ENCODE peak calls at places on chromosomes 13 and 19, in seven cellular contexts. H, M, X, U, F, A and G are unnamed samples.

GRCh38 chr19:6059396-6059947 is 50.8 kb downstream of the RFX2 start:
- DNase-seq in M (no peak), U (no peak), A (no peak), X (no peak), H (no peak), F (peak), G (no peak)

GRCh38 chr19:49489601-49490167 is 2.3 kb downstream of the RPL13A start:
- DNase-seq in X (no peak), F (no peak), H (no peak), A (peak), M (no peak), U (no peak), G (no peak)

GRCh38 chr13:23794267-23795161 is 94.7 kb downstream of the MIPEP start:
- DNase-seq in X (no peak), H (no peak), M (no peak), U (no peak), A (no peak), F (no peak), G (no peak)

GRCh38 chr19:19402656-19403372 is 2.7 kb upstream of the GATAD2A start:
- DNase-seq in X (no peak), H (no peak), F (no peak), A (no peak), U (no peak), M (no peak), G (no peak)

GRCh38 chr19:4817467-4818277 is 13.8 kb downstream of the TICAM1 start:
- DNase-seq in H (no peak), M (no peak), A (no peak), U (no peak), F (no peak), X (peak), G (no peak)

GRCh38 chr13:94550030-94550738 is 45.8 kb downstream of the TGDS start:
- DNase-seq in H (no peak), X (peak), F (no peak), M (peak), U (peak), A (peak), G (no peak)

GRCh38 chr19:15812059-15812722 is 3.3 kb downstream of the OR10H1 start:
- DNase-seq in H (peak), U (no peak), X (peak), A (no peak), M (peak), F (no peak), G (no peak)

GRCh38 chr13:97659602-97660001 is 225.6 kb downstream of the RAP2A start:
- DNase-seq in X (no peak), A (peak), M (no peak), H (no peak), U (no peak), F (no peak), G (no peak)

GRCh38 chr19:41308450-41309224 is 1.3 kb upstream of the CCDC97 start:
- DNase-seq in U (peak), F (peak), X (peak), H (peak), M (peak), A (peak), G (peak)

GRCh38 chr13:109737606-109738005 is 48.8 kb downstream of the IRS2 start:
- DNase-seq in A (no peak), H (no peak), U (no peak), X (no peak), M (no peak), F (no peak), G (no peak)

GRCh38 chr13:40057228-40057627 is 401.8 kb downstream of the COG6 start:
- DNase-seq in H (no peak), A (no peak), U (no peak), X (no peak), F (no peak), M (no peak), G (no peak)
- TF ChIP-seq POLR2A in H (no peak), A (no peak), U (no peak), X (no peak), F (no peak), M (no peak), G (no peak)

GRCh38 chr19:30006206-30006605 is 64.2 kb downstream of the URI1 start:
- DNase-seq in F (no peak), U (no peak), H (no peak), M (no peak), A (no peak), X (no peak), G (no peak)
- H3K4me3 ChIP-seq in F (no peak), U (no peak), H (no peak), M (no peak), A (no peak), X (no peak), G (no peak)

GRCh38 chr19:8308891-8309291 is 733 bp upstream of the CD320 start:
- DNase-seq in M (no peak), U (no peak), X (peak), A (no peak), H (no peak), F (peak), G (peak)

GRCh38 chr19:8306235-8307054 is 1.7 kb downstream of the CD320 start:
- DNase-seq in H (peak), X (peak), U (peak), M (peak), A (no peak), F (peak), G (peak)

GRCh38 chr19:8310342-8311055 is 2.3 kb upstream of the CD320 start:
- DNase-seq in A (no peak), F (peak), M (no peak), H (peak), U (no peak), X (peak), G (peak)

GRCh38 chr19:8307400-8307964 is 676 bp downstream of the CD320 start:
- DNase-seq in U (peak), X (peak), H (peak), A (peak), M (no peak), F (no peak), G (no peak)

DNA sequence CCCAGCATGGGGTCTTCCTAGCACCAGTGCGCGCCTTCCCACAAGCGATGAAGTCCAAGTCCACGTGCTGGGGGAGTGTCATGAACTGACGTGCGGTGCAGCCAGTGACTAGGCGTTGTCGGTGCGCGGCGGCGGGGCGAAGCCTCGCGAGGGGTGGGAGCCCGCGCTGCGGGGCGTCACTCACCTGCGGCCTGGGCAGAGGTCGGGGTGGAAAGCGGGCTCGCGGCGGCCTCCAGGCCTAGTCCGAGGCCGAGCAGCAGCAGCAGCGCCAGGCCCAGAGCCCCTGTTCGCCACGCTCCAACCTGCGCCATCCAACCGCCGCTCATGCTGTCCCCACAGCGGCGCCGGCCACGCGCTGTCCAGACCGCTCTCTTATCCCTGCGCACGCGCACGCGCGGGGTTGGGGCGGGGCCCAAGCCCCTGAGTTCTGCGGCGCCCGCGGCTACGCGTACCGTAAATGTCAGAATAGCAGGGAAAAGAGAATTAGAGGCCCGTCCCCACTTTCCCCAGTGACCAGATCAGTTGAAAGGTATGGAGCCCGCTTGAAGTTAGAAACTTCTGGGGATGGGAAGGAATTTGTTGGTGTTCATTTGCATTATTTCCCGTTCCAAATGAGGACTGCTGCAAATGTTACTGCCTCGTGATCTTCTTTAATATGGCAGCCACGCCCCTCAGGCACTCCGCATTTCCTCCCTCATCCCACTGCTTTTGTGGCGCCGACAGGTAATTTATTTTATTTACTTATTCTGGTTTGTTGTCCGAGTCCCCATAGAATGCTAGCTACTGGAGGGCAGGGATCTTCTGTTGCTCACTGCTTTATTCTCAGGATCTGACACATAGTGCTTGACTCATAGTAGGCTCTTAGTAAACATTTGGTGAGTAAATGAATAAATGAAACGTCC is at the start of gene CD320:
- DNase-seq in M (peak), A (peak), H (peak), F (peak), U (peak), X (peak), G (peak)
- TF ChIP-seq EP300 in M (peak), A (no peak), H (no peak), F (no peak), U (no peak), X (no peak), G (no peak)

GRCh38 chr19:2136796-2137195 is 14.6 kb downstream of the AP3D1 start:
- DNase-seq in A (no peak), F (no peak), M (no peak), X (no peak), H (no peak), U (no peak), G (no peak)

GRCh38 chr19:2132191-2132590 is 19.2 kb downstream of the AP3D1 start:
- DNase-seq in U (no peak), H (no peak), A (no peak), X (no peak), M (no peak), F (no peak), G (no peak)

GRCh38 chr19:2132731-2133490 is 18.5 kb downstream of the AP3D1 start:
- DNase-seq in F (no peak), A (no peak), M (no peak), U (no peak), X (no peak), H (no peak), G (no peak)

GRCh38 chr19:2138061-2138728 is 13.2 kb downstream of the AP3D1 start:
- DNase-seq in H (no peak), X (no peak), U (no peak), F (no peak), A (no peak), M (no peak), G (no peak)

DNA sequence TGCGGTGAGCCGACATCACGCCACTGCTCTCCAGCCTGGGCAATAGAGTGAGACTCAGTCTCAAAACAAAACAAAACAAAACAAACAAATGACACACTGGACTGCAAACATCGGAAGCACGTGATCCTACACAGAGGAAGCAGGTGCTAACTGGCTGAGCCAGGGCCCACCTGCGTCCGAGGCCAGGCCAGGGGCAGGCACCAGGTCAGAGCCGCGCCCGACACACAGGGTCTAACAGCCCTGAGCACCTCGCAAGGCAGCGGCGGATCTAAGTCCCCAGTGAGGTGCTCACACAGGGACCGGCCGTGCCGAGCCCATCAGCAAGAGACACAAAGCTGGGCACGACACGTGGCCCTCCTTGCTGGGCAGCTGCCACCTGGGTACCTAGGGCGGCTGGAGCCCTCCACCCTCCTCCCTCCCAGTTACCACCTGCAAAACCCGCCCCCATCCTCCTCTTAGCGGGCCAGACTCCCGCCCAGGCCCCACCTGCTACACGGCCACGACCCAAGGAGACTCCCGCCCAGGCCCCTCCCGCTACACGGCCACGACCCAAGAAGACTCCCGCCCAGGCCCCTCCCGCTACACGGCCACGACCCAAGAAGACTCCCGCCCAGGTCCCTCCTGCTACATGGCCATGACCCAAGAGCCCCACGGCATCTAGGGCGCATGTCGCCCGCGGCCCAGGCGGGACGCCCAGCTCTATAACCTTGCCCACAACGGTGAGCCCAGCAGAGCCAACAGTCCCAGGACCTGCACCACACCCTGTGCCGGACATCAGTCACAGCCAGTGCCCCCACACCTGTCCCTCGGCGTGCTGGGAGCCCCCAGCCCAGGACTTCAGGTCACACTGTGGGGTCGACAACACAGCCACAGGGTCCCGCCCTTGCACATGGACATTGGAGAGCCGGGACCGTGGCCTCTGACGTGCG is 15.6 kb downstream of the AP3D1 start:
- DNase-seq in U (no peak), F (no peak), H (no peak), X (no peak), M (no peak), A (no peak), G (no peak)
- TF ChIP-seq POLR2A in U (no peak), F (no peak), H (no peak), X (no peak), M (no peak), A (no peak), G (no peak)

GRCh38 chr19:20925481-20925880 is 2.4 kb downstream of the ZNF85 start:
- DNase-seq in U (no peak), M (no peak), X (no peak), F (no peak), A (no peak), H (no peak), G (no peak)
- H3K4me3 ChIP-seq in U (no peak), M (no peak), X (no peak), F (no peak), A (no peak), H (no peak), G (no peak)

GRCh38 chr13:31101511-31102170 is 60.1 kb downstream of the HSPH1 start:
- DNase-seq in U (no peak), A (no peak), X (no peak), F (no peak), M (no peak), H (no peak), G (no peak)
- TF ChIP-seq EP300 in U (no peak), A (no peak), X (no peak), F (no peak), M (no peak), H (no peak), G (no peak)

GRCh38 chr19:1269478-1270167 is 491 bp downstream of the CIRBP start:
- DNase-seq in X (peak), H (peak), U (peak), A (peak), F (peak), M (peak), G (peak)
- TF ChIP-seq POLR2A in X (no peak), H (no peak), U (no peak), A (peak), F (no peak), M (no peak), G (peak)